ENCODE peak calls at places on chromosomes 11 and 22, in five cellular contexts. X is IMR-90, F is brain microvascular endothelial cell, R is A549, U is iris pigment epithelial cell. O is an unnamed sample.
A peak's percentile ranks its signal among the peaks of the same experiment; 100 is the strongest.

GRCh38 chr22:24977370-24978230 is 25.1 kb downstream of the KIAA1671 start:
- DNase-seq in X (no peak), F (no peak), R (no peak), U (no peak), O (no peak)

GRCh38 chr11:77084581-77085191 is 17.9 kb downstream of the CAPN5 start:
- DNase-seq in X (no peak), F (no peak), R (no peak), U (no peak), O (no peak)

GRCh38 chr11:95904009-95904650 is 19.8 kb downstream of the MTMR2 start:
- DNase-seq in X (no peak), F (no peak), R (no peak), U (no peak), O (no peak)

GRCh38 chr11:100929377-100929776 is 200.2 kb downstream of the PGR start:
- DNase-seq in X (peak; percentile 81), F (peak; percentile 34), R (no peak), U (peak; percentile 72), O (no peak)

GRCh38 chr11:47185305-47186075 is 744 bp downstream of the PACSIN3 start:
- DNase-seq in X (peak; percentile 37), F (peak; percentile 11), R (peak; percentile 46), U (peak; percentile 32), O (no peak)

GRCh38 chr11:78542007-78542406 is 32.7 kb downstream of the NARS2 start:
- DNase-seq in X (peak; percentile 79), F (no peak), R (no peak), U (peak; percentile 70), O (no peak)

GRCh38 chr11:93541884-93542752 is 1.1 kb downstream of the SMCO4 start:
- DNase-seq in X (peak; percentile 77), F (peak; percentile 63), R (peak; percentile 58), U (peak; percentile 70), O (no peak)

GRCh38 chr11:67640021-67640757 is 626 bp upstream of the TBX10 start:
- DNase-seq in X (peak; percentile 33), F (peak; percentile 24), R (peak; percentile 71), U (peak; percentile 54), O (peak; percentile 35)

GRCh38 chr22:32079110-32080089 is 36.3 kb downstream of the SLC5A1 start:
- DNase-seq in X (peak; percentile 68), F (peak; percentile 67), R (peak; percentile 69), U (peak; percentile 81), O (no peak)

GRCh38 chr22:29225422-29226090 is 19.9 kb downstream of the EMID1 start:
- DNase-seq in X (peak; percentile 42), F (no peak), R (no peak), U (peak; percentile 45), O (no peak)

GRCh38 chr22:46443850-46444389 is 93.5 kb downstream of the CELSR1 start:
- DNase-seq in X (no peak), F (no peak), R (no peak), U (no peak), O (no peak)

GRCh38 chr11:32435152-32435480 is 223 bp downstream of the WT1 start:
- DNase-seq in X (no peak), F (no peak), R (peak; percentile 45), U (no peak), O (no peak)

GRCh38 chr11:66150140-66150539 is 80.1 kb downstream of the PACS1 start:
- DNase-seq in X (peak; percentile 8), F (no peak), R (no peak), U (no peak), O (no peak)

GRCh38 chr22:29257751-29258181 is 10.0 kb downstream of the RHBDD3 start:
- DNase-seq in X (no peak), F (no peak), R (no peak), U (no peak), O (no peak)